ENCODE peak calls at places on chromosome 20, in ten cellular contexts. O, N, F, T, Z, R, C, V, A and W are unnamed samples.

GRCh38 chr20:32091888-32092346 is 17.6 kb upstream of the TM9SF4 start:
- DNase-seq in O (peak; percentile 81), N (peak; percentile 84), F (peak; percentile 82), T (peak; percentile 91), Z (peak; percentile 92), R (peak; percentile 41), C (peak; percentile 79), V (peak; percentile 47), A (peak; percentile 74), W (peak; percentile 93)

GRCh38 chr20:53088786-53089185 is 116.6 kb downstream of the TSHZ2 start:
- DNase-seq in O (no peak), N (no peak), F (no peak), T (no peak), Z (peak; percentile 49), R (no peak), C (no peak), V (no peak), A (no peak), W (no peak)

GRCh38 chr20:59004763-59005522 is 2.1 kb downstream of the CTSZ start:
- DNase-seq in O (no peak), N (no peak), F (peak; percentile 90), T (no peak), Z (no peak), R (peak; percentile 13), C (no peak), V (no peak), A (no peak), W (no peak)

GRCh38 chr20:12177657-12178293 is 260.1 kb downstream of the BTBD3 start:
- DNase-seq in O (no peak), N (no peak), F (no peak), T (peak; percentile 59), Z (no peak), R (no peak), C (no peak), V (no peak), A (no peak), W (peak; percentile 49)

GRCh38 chr20:57531986-57532566 is 7.1 kb upstream of the CTCFL start:
- DNase-seq in O (no peak), N (no peak), F (no peak), T (no peak), Z (no peak), R (no peak), C (no peak), V (no peak), A (no peak), W (no peak)

GRCh38 chr20:62641749-62642665 is at the start of gene SLCO4A1:
- DNase-seq in O (peak; percentile 96), N (peak; percentile 86), F (peak; percentile 90), T (peak; percentile 95), Z (peak; percentile 76), R (peak; percentile 77), C (peak; percentile 94), V (no peak), A (peak; percentile 78), W (peak; percentile 86)

GRCh38 chr20:2778602-2779321 is 21.7 kb downstream of the CPXM1 start:
- DNase-seq in O (no peak), N (no peak), F (no peak), T (no peak), Z (no peak), R (no peak), C (no peak), V (no peak), A (no peak), W (no peak)

GRCh38 chr20:62475027-62475818 is 572 bp downstream of the GATA5 start:
- DNase-seq in O (peak; percentile 63), N (no peak), F (no peak), T (no peak), Z (no peak), R (no peak), C (no peak), V (no peak), A (no peak), W (peak; percentile 54)

GRCh38 chr20:11144114-11144513 is 470.3 kb upstream of the JAG1 start:
- DNase-seq in O (peak; percentile 19), N (no peak), F (no peak), T (no peak), Z (peak; percentile 14), R (no peak), C (peak; percentile 68), V (no peak), A (no peak), W (no peak)